ENCODE peak calls at places on chromosomes 1 and 21, in ten cellular contexts. One of them, this sample, is unnamed. For H3K9me3, the result is how much of the 10 kb centered on the place peaks cover.

GRCh38 chr1:236122176-236122575 is 20.2 kb upstream of the GPR137B start:
- ATAC-seq in Panc1: no peak
- ATAC-seq in body of pancreas: no peak
- ATAC-seq in CD8-positive, alpha-beta T cell: no peak
- ATAC-seq in K562: no peak
- ATAC-seq in mucosa of descending colon: no peak
- ATAC-seq in heart right ventricle: no peak
- ATAC-seq in upper lobe of left lung: no peak
- ATAC-seq in psoas muscle: no peak
- ATAC-seq in thoracic aorta: no peak
- ATAC-seq in this sample: no peak

GRCh38 chr1:53153752-53154151 is 11.3 kb upstream of the SLC1A7 start:
- ATAC-seq in CD8-positive, alpha-beta T cell: no peak
- ATAC-seq in thoracic aorta: no peak
- ATAC-seq in upper lobe of left lung: no peak
- ATAC-seq in mucosa of descending colon: no peak
- ATAC-seq in Panc1: no peak
- ATAC-seq in body of pancreas: no peak
- ATAC-seq in psoas muscle: no peak
- ATAC-seq in K562: no peak
- ATAC-seq in heart right ventricle: no peak
- ATAC-seq in this sample: no peak

GRCh38 chr21:41477641-41478318 is 30.2 kb downstream of the TMPRSS2 start:
- ATAC-seq in thoracic aorta: no peak
- ATAC-seq in K562: no peak
- ATAC-seq in mucosa of descending colon: peak
- ATAC-seq in upper lobe of left lung: peak
- ATAC-seq in Panc1: peak
- ATAC-seq in psoas muscle: no peak
- ATAC-seq in heart right ventricle: no peak
- ATAC-seq in CD8-positive, alpha-beta T cell: no peak
- ATAC-seq in body of pancreas: peak
- ATAC-seq in this sample: no peak

GRCh38 chr1:34237416-34237815 is 60.7 kb downstream of the C1orf94 start:
- ATAC-seq in body of pancreas: no peak
- ATAC-seq in CD8-positive, alpha-beta T cell: no peak
- ATAC-seq in upper lobe of left lung: no peak
- ATAC-seq in Panc1: no peak
- ATAC-seq in psoas muscle: no peak
- ATAC-seq in mucosa of descending colon: no peak
- ATAC-seq in thoracic aorta: no peak
- ATAC-seq in K562: no peak
- ATAC-seq in heart right ventricle: no peak
- ATAC-seq in this sample: no peak

GRCh38 chr1:112337028-112337531 is 58.9 kb upstream of the CTTNBP2NL start:
- ATAC-seq in body of pancreas: peak
- ATAC-seq in K562: peak
- ATAC-seq in CD8-positive, alpha-beta T cell: peak
- ATAC-seq in psoas muscle: peak
- ATAC-seq in heart right ventricle: peak
- ATAC-seq in thoracic aorta: no peak
- ATAC-seq in mucosa of descending colon: peak
- ATAC-seq in Panc1: peak
- ATAC-seq in upper lobe of left lung: peak
- ATAC-seq in this sample: peak

GRCh38 chr1:3035871-3036645 is 14.8 kb downstream of the ACTRT2 start:
- ATAC-seq in K562: no peak
- ATAC-seq in thoracic aorta: no peak
- ATAC-seq in psoas muscle: no peak
- ATAC-seq in CD8-positive, alpha-beta T cell: no peak
- ATAC-seq in Panc1: no peak
- ATAC-seq in body of pancreas: no peak
- ATAC-seq in upper lobe of left lung: no peak
- ATAC-seq in heart right ventricle: no peak
- ATAC-seq in mucosa of descending colon: no peak
- ATAC-seq in this sample: no peak

GRCh38 chr1:172467446-172467845 is 23.6 kb upstream of the PIGC start:
- ATAC-seq in body of pancreas: no peak
- ATAC-seq in thoracic aorta: no peak
- ATAC-seq in heart right ventricle: no peak
- ATAC-seq in Panc1: no peak
- ATAC-seq in upper lobe of left lung: no peak
- ATAC-seq in K562: no peak
- ATAC-seq in CD8-positive, alpha-beta T cell: no peak
- ATAC-seq in psoas muscle: no peak
- ATAC-seq in mucosa of descending colon: no peak
- ATAC-seq in this sample: no peak

GRCh38 chr1:95132762-95133161 is 15.6 kb downstream of the TLCD4 start:
- ATAC-seq in heart right ventricle: peak
- ATAC-seq in K562: no peak
- ATAC-seq in psoas muscle: peak
- ATAC-seq in CD8-positive, alpha-beta T cell: no peak
- ATAC-seq in thoracic aorta: no peak
- ATAC-seq in Panc1: no peak
- ATAC-seq in upper lobe of left lung: no peak
- ATAC-seq in body of pancreas: no peak
- ATAC-seq in mucosa of descending colon: no peak
- ATAC-seq in this sample: no peak

GRCh38 chr21:45818276-45818903 is 163.2 kb upstream of the COL6A1 start:
- ATAC-seq in Panc1: no peak
- ATAC-seq in heart right ventricle: no peak
- ATAC-seq in upper lobe of left lung: no peak
- ATAC-seq in CD8-positive, alpha-beta T cell: peak
- ATAC-seq in psoas muscle: no peak
- ATAC-seq in mucosa of descending colon: no peak
- ATAC-seq in thoracic aorta: no peak
- ATAC-seq in K562: peak
- ATAC-seq in body of pancreas: no peak
- ATAC-seq in this sample: no peak

GRCh38 chr1:58152709-58153108 is 393.8 kb downstream of the OMA1 start:
- ATAC-seq in upper lobe of left lung: no peak
- ATAC-seq in heart right ventricle: no peak
- ATAC-seq in thoracic aorta: no peak
- ATAC-seq in mucosa of descending colon: no peak
- ATAC-seq in Panc1: no peak
- ATAC-seq in body of pancreas: no peak
- ATAC-seq in K562: no peak
- ATAC-seq in psoas muscle: no peak
- ATAC-seq in CD8-positive, alpha-beta T cell: no peak
- ATAC-seq in this sample: no peak

GRCh38 chr1:223820515-223820858 is 25.3 kb downstream of the TP53BP2 start:
- ATAC-seq in heart right ventricle: peak
- ATAC-seq in body of pancreas: no peak
- ATAC-seq in upper lobe of left lung: no peak
- ATAC-seq in mucosa of descending colon: no peak
- ATAC-seq in K562: peak
- ATAC-seq in Panc1: no peak
- ATAC-seq in thoracic aorta: no peak
- ATAC-seq in psoas muscle: no peak
- ATAC-seq in CD8-positive, alpha-beta T cell: no peak
- ATAC-seq in this sample: no peak

GRCh38 chr1:29245876-29246275 is 9.6 kb downstream of the PTPRU start:
- ATAC-seq in CD8-positive, alpha-beta T cell: no peak
- ATAC-seq in K562: no peak
- ATAC-seq in heart right ventricle: no peak
- ATAC-seq in Panc1: peak
- ATAC-seq in thoracic aorta: no peak
- ATAC-seq in psoas muscle: no peak
- ATAC-seq in body of pancreas: peak
- ATAC-seq in mucosa of descending colon: peak
- ATAC-seq in upper lobe of left lung: peak
- ATAC-seq in this sample: no peak

GRCh38 chr1:2786329-2787162 is 14.9 kb downstream of the TTC34 start:
- ATAC-seq in CD8-positive, alpha-beta T cell: peak
- ATAC-seq in thoracic aorta: no peak
- ATAC-seq in upper lobe of left lung: no peak
- ATAC-seq in Panc1: peak
- ATAC-seq in K562: peak
- ATAC-seq in mucosa of descending colon: peak
- ATAC-seq in psoas muscle: no peak
- ATAC-seq in heart right ventricle: peak
- ATAC-seq in body of pancreas: no peak
- ATAC-seq in this sample: peak

GRCh38 chr1:41898191-41898713 is 20.5 kb downstream of the HIVEP3 start:
- ATAC-seq in mucosa of descending colon: peak
- ATAC-seq in upper lobe of left lung: no peak
- ATAC-seq in Panc1: no peak
- ATAC-seq in thoracic aorta: no peak
- ATAC-seq in CD8-positive, alpha-beta T cell: peak
- ATAC-seq in K562: peak
- ATAC-seq in psoas muscle: no peak
- ATAC-seq in body of pancreas: peak
- ATAC-seq in heart right ventricle: peak
- ATAC-seq in this sample: no peak

GRCh38 chr1:205852969-205853368 is 3.0 kb upstream of the PM20D1 start:
- ATAC-seq in thoracic aorta: no peak
- ATAC-seq in CD8-positive, alpha-beta T cell: no peak
- ATAC-seq in body of pancreas: no peak
- ATAC-seq in K562: no peak
- ATAC-seq in heart right ventricle: no peak
- ATAC-seq in psoas muscle: no peak
- ATAC-seq in Panc1: no peak
- ATAC-seq in mucosa of descending colon: no peak
- ATAC-seq in upper lobe of left lung: no peak
- ATAC-seq in this sample: no peak

GRCh38 chr1:205851993-205852392 is 2.1 kb upstream of the PM20D1 start:
- ATAC-seq in Panc1: no peak
- ATAC-seq in body of pancreas: peak
- ATAC-seq in K562: no peak
- ATAC-seq in heart right ventricle: no peak
- ATAC-seq in mucosa of descending colon: no peak
- ATAC-seq in thoracic aorta: no peak
- ATAC-seq in psoas muscle: no peak
- ATAC-seq in upper lobe of left lung: no peak
- ATAC-seq in CD8-positive, alpha-beta T cell: no peak
- ATAC-seq in this sample: no peak

DNA sequence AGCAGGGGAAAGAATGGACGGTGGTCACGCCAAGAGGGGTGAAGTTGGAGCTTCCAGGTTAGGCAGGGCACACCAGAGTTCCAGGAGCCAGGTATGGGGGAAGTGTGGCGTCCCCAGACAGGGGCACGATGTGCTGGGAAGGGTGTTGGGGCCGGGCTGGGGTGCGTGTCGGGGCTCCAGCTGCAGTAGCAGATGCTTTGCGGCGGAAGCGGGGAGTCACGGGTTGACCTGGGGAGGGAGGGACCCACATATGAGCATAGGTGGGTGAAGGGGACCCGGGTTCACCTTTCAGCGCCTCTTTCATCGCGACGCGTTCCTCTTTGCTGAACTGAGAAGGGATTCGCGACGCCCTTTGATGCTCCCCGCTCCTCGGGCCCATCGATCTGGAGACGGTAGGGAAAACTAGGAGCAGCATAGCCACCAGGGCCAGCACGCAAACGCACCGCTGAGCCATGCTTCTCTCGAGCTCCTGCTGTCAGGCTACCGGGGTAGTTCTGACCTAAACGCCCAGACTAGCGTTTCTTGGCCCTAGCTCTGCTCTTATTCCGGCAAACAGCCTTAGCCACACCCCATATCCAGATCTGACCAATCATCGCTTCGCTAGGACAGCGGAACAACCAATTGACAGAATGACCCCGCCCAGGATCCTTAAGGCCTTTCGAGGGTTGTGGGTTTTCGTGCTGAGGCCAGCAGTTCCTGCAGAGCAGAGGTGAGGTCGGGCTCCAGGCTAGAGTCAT is at the start of gene PM20D1:
- ATAC-seq in body of pancreas: peak
- ATAC-seq in K562: peak
- ATAC-seq in psoas muscle: peak
- ATAC-seq in upper lobe of left lung: peak
- ATAC-seq in thoracic aorta: peak
- ATAC-seq in mucosa of descending colon: peak
- ATAC-seq in heart right ventricle: peak
- ATAC-seq in CD8-positive, alpha-beta T cell: peak
- ATAC-seq in Panc1: peak
- ATAC-seq in this sample: peak
- H3K4me3 ChIP-seq in body of pancreas: no peak
- H3K4me3 ChIP-seq in K562: no peak
- H3K4me3 ChIP-seq in psoas muscle: peak
- H3K4me3 ChIP-seq in upper lobe of left lung: peak
- H3K4me3 ChIP-seq in thoracic aorta: peak
- H3K4me3 ChIP-seq in mucosa of descending colon: no peak
- H3K4me3 ChIP-seq in heart right ventricle: peak
- H3K4me3 ChIP-seq in CD8-positive, alpha-beta T cell: peak
- H3K4me3 ChIP-seq in Panc1: peak
- H3K4me3 ChIP-seq in this sample: no peak

DNA sequence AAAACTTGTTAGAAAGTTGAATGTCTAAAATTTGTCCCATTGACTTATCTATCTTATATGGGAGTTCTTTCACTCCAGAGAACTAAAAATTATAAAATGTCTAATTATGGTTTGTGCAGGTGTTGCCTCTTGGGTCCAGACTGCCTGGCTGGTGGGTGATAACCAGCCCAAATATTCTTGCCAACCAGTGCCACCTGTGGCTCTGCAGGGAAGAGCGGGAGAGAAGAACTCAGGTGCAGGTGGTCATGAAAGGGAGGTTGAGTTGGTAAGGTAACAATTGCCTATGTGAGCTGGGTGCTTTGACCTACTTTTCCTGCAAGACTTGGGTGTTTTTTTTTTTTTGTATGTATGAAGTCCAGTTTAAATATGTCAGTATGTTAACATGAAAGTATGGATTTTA is 10.2 kb downstream of the RPS6KC1 start:
- ATAC-seq in K562: no peak
- ATAC-seq in psoas muscle: no peak
- ATAC-seq in body of pancreas: no peak
- ATAC-seq in mucosa of descending colon: no peak
- ATAC-seq in Panc1: no peak
- ATAC-seq in upper lobe of left lung: no peak
- ATAC-seq in heart right ventricle: no peak
- ATAC-seq in CD8-positive, alpha-beta T cell: no peak
- ATAC-seq in thoracic aorta: no peak
- ATAC-seq in this sample: no peak
- TF ChIP-seq CTCF in K562: peak
- TF ChIP-seq CTCF in psoas muscle: no peak
- TF ChIP-seq CTCF in body of pancreas: no peak
- TF ChIP-seq CTCF in mucosa of descending colon: no peak
- TF ChIP-seq CTCF in Panc1: peak
- TF ChIP-seq CTCF in upper lobe of left lung: no peak
- TF ChIP-seq CTCF in heart right ventricle: no peak
- TF ChIP-seq CTCF in CD8-positive, alpha-beta T cell: no peak
- TF ChIP-seq CTCF in thoracic aorta: no peak
- TF ChIP-seq CTCF in this sample: no peak

GRCh38 chr1:55131218-55131617 is 83.9 kb downstream of the USP24 start:
- ATAC-seq in CD8-positive, alpha-beta T cell: no peak
- ATAC-seq in body of pancreas: no peak
- ATAC-seq in psoas muscle: no peak
- ATAC-seq in thoracic aorta: no peak
- ATAC-seq in upper lobe of left lung: no peak
- ATAC-seq in Panc1: no peak
- ATAC-seq in mucosa of descending colon: no peak
- ATAC-seq in K562: no peak
- ATAC-seq in heart right ventricle: no peak
- ATAC-seq in this sample: no peak
- H3K9me3 ChIP-seq in CD8-positive, alpha-beta T cell: under half
- H3K9me3 ChIP-seq in body of pancreas: under half
- H3K9me3 ChIP-seq in psoas muscle: under half
- H3K9me3 ChIP-seq in thoracic aorta: under half
- H3K9me3 ChIP-seq in upper lobe of left lung: under half
- H3K9me3 ChIP-seq in Panc1: under half
- H3K9me3 ChIP-seq in mucosa of descending colon: under half
- H3K9me3 ChIP-seq in K562: under half
- H3K9me3 ChIP-seq in heart right ventricle: under half
- H3K9me3 ChIP-seq in this sample: under half

GRCh38 chr1:161261859-161262225 is 3.3 kb downstream of the PCP4L1 start:
- ATAC-seq in body of pancreas: no peak
- ATAC-seq in Panc1: no peak
- ATAC-seq in CD8-positive, alpha-beta T cell: no peak
- ATAC-seq in upper lobe of left lung: no peak
- ATAC-seq in psoas muscle: no peak
- ATAC-seq in mucosa of descending colon: no peak
- ATAC-seq in thoracic aorta: no peak
- ATAC-seq in K562: no peak
- ATAC-seq in heart right ventricle: no peak
- ATAC-seq in this sample: no peak
- H3K4me3 ChIP-seq in body of pancreas: no peak
- H3K4me3 ChIP-seq in Panc1: no peak
- H3K4me3 ChIP-seq in CD8-positive, alpha-beta T cell: no peak
- H3K4me3 ChIP-seq in upper lobe of left lung: no peak
- H3K4me3 ChIP-seq in psoas muscle: no peak
- H3K4me3 ChIP-seq in mucosa of descending colon: no peak
- H3K4me3 ChIP-seq in thoracic aorta: no peak
- H3K4me3 ChIP-seq in K562: no peak
- H3K4me3 ChIP-seq in heart right ventricle: no peak
- H3K4me3 ChIP-seq in this sample: no peak

This sample was measured in gastroesophageal sphincter.